ENCODE peak calls at places on chromosomes 4 and X, in seven cellular contexts. One of them, this sample, is unnamed.
A peak's percentile ranks its signal among the peaks of the same experiment; 100 is the strongest.

GRCh38 chrX:1909419-1910206 is 294.8 kb downstream of the ASMT start:
- DNase-seq in stimulated activated CD4-positive, alpha-beta T cell treated with anti-CD3 and anti-CD28 coated beads, Interleukin-1b, Interleukin-23, amount 100 ng/mL, for 1 hour: no peak
- DNase-seq in activated CD4-positive, alpha-beta T cell treated with anti-CD3 and anti-CD28 coated beads, Interleukin-2, amount 50 U/mL, for 1 hour: no peak
- DNase-seq in GM23248: no peak
- DNase-seq in Right ventricle myocardium inferior: no peak
- DNase-seq in Calu3: no peak
- DNase-seq in retina: no peak
- DNase-seq in this sample: no peak

GRCh38 chr4:2256156-2256731 is 5.7 kb downstream of the MXD4 start:
- DNase-seq in stimulated activated CD4-positive, alpha-beta T cell treated with anti-CD3 and anti-CD28 coated beads, Interleukin-1b, Interleukin-23, amount 100 ng/mL, for 1 hour: no peak
- DNase-seq in activated CD4-positive, alpha-beta T cell treated with anti-CD3 and anti-CD28 coated beads, Interleukin-2, amount 50 U/mL, for 1 hour: no peak
- DNase-seq in GM23248: no peak
- DNase-seq in Right ventricle myocardium inferior: peak; percentile 74
- DNase-seq in Calu3: no peak
- DNase-seq in retina: no peak
- DNase-seq in this sample: peak; percentile 88

GRCh38 chr4:11817088-11817487 is 388.4 kb upstream of the HS3ST1 start:
- DNase-seq in stimulated activated CD4-positive, alpha-beta T cell treated with anti-CD3 and anti-CD28 coated beads, Interleukin-1b, Interleukin-23, amount 100 ng/mL, for 1 hour: no peak
- DNase-seq in activated CD4-positive, alpha-beta T cell treated with anti-CD3 and anti-CD28 coated beads, Interleukin-2, amount 50 U/mL, for 1 hour: no peak
- DNase-seq in GM23248: no peak
- DNase-seq in Right ventricle myocardium inferior: no peak
- DNase-seq in Calu3: no peak
- DNase-seq in retina: no peak
- DNase-seq in this sample: no peak

GRCh38 chrX:136212557-136213111 is 38.6 kb downstream of the MAP7D3 start:
- DNase-seq in stimulated activated CD4-positive, alpha-beta T cell treated with anti-CD3 and anti-CD28 coated beads, Interleukin-1b, Interleukin-23, amount 100 ng/mL, for 1 hour: no peak
- DNase-seq in activated CD4-positive, alpha-beta T cell treated with anti-CD3 and anti-CD28 coated beads, Interleukin-2, amount 50 U/mL, for 1 hour: no peak
- DNase-seq in GM23248: no peak
- DNase-seq in Right ventricle myocardium inferior: no peak
- DNase-seq in Calu3: no peak
- DNase-seq in retina: no peak
- DNase-seq in this sample: no peak

GRCh38 chr4:52266537-52267137 is 215.5 kb downstream of the SPATA18 start:
- DNase-seq in stimulated activated CD4-positive, alpha-beta T cell treated with anti-CD3 and anti-CD28 coated beads, Interleukin-1b, Interleukin-23, amount 100 ng/mL, for 1 hour: no peak
- DNase-seq in activated CD4-positive, alpha-beta T cell treated with anti-CD3 and anti-CD28 coated beads, Interleukin-2, amount 50 U/mL, for 1 hour: no peak
- DNase-seq in GM23248: no peak
- DNase-seq in Right ventricle myocardium inferior: no peak
- DNase-seq in Calu3: no peak
- DNase-seq in retina: no peak
- DNase-seq in this sample: peak; percentile 63

GRCh38 chrX:119997570-119997969 is 54.0 kb upstream of the NKAP start:
- DNase-seq in stimulated activated CD4-positive, alpha-beta T cell treated with anti-CD3 and anti-CD28 coated beads, Interleukin-1b, Interleukin-23, amount 100 ng/mL, for 1 hour: no peak
- DNase-seq in activated CD4-positive, alpha-beta T cell treated with anti-CD3 and anti-CD28 coated beads, Interleukin-2, amount 50 U/mL, for 1 hour: no peak
- DNase-seq in GM23248: no peak
- DNase-seq in Right ventricle myocardium inferior: no peak
- DNase-seq in Calu3: no peak
- DNase-seq in retina: no peak
- DNase-seq in this sample: no peak

GRCh38 chrX:69149466-69150293 is 15.6 kb downstream of the PJA1 start:
- DNase-seq in stimulated activated CD4-positive, alpha-beta T cell treated with anti-CD3 and anti-CD28 coated beads, Interleukin-1b, Interleukin-23, amount 100 ng/mL, for 1 hour: no peak
- DNase-seq in activated CD4-positive, alpha-beta T cell treated with anti-CD3 and anti-CD28 coated beads, Interleukin-2, amount 50 U/mL, for 1 hour: no peak
- DNase-seq in GM23248: no peak
- DNase-seq in Right ventricle myocardium inferior: no peak
- DNase-seq in Calu3: no peak
- DNase-seq in retina: no peak
- DNase-seq in this sample: no peak

GRCh38 chrX:112832481-112833095 is 8.0 kb downstream of the AMOT start:
- DNase-seq in stimulated activated CD4-positive, alpha-beta T cell treated with anti-CD3 and anti-CD28 coated beads, Interleukin-1b, Interleukin-23, amount 100 ng/mL, for 1 hour: no peak
- DNase-seq in activated CD4-positive, alpha-beta T cell treated with anti-CD3 and anti-CD28 coated beads, Interleukin-2, amount 50 U/mL, for 1 hour: no peak
- DNase-seq in GM23248: peak; percentile 44
- DNase-seq in Right ventricle myocardium inferior: no peak
- DNase-seq in Calu3: peak; percentile 81
- DNase-seq in retina: no peak
- DNase-seq in this sample: no peak

GRCh38 chr4:38804654-38805295 is at the start of gene TLR1:
- DNase-seq in stimulated activated CD4-positive, alpha-beta T cell treated with anti-CD3 and anti-CD28 coated beads, Interleukin-1b, Interleukin-23, amount 100 ng/mL, for 1 hour: no peak
- DNase-seq in activated CD4-positive, alpha-beta T cell treated with anti-CD3 and anti-CD28 coated beads, Interleukin-2, amount 50 U/mL, for 1 hour: no peak
- DNase-seq in GM23248: peak; percentile 56
- DNase-seq in Right ventricle myocardium inferior: no peak
- DNase-seq in Calu3: no peak
- DNase-seq in retina: no peak
- DNase-seq in this sample: no peak

GRCh38 chrX:44234541-44234940 is 108.9 kb downstream of the EFHC2 start:
- DNase-seq in stimulated activated CD4-positive, alpha-beta T cell treated with anti-CD3 and anti-CD28 coated beads, Interleukin-1b, Interleukin-23, amount 100 ng/mL, for 1 hour: no peak
- DNase-seq in activated CD4-positive, alpha-beta T cell treated with anti-CD3 and anti-CD28 coated beads, Interleukin-2, amount 50 U/mL, for 1 hour: no peak
- DNase-seq in GM23248: no peak
- DNase-seq in Right ventricle myocardium inferior: no peak
- DNase-seq in Calu3: no peak
- DNase-seq in retina: no peak
- DNase-seq in this sample: no peak

GRCh38 chrX:153209347-153209746 is 30.3 kb downstream of the MAGEA1 start:
- DNase-seq in stimulated activated CD4-positive, alpha-beta T cell treated with anti-CD3 and anti-CD28 coated beads, Interleukin-1b, Interleukin-23, amount 100 ng/mL, for 1 hour: no peak
- DNase-seq in activated CD4-positive, alpha-beta T cell treated with anti-CD3 and anti-CD28 coated beads, Interleukin-2, amount 50 U/mL, for 1 hour: no peak
- DNase-seq in GM23248: no peak
- DNase-seq in Right ventricle myocardium inferior: no peak
- DNase-seq in Calu3: no peak
- DNase-seq in retina: no peak
- DNase-seq in this sample: no peak

GRCh38 chr4:77917601-77918000 is 55.0 kb downstream of the MRPL1 start:
- DNase-seq in stimulated activated CD4-positive, alpha-beta T cell treated with anti-CD3 and anti-CD28 coated beads, Interleukin-1b, Interleukin-23, amount 100 ng/mL, for 1 hour: no peak
- DNase-seq in activated CD4-positive, alpha-beta T cell treated with anti-CD3 and anti-CD28 coated beads, Interleukin-2, amount 50 U/mL, for 1 hour: no peak
- DNase-seq in GM23248: no peak
- DNase-seq in Right ventricle myocardium inferior: no peak
- DNase-seq in Calu3: no peak
- DNase-seq in retina: no peak
- DNase-seq in this sample: no peak

GRCh38 chr4:17376205-17376604 is 135.7 kb downstream of the QDPR start:
- DNase-seq in stimulated activated CD4-positive, alpha-beta T cell treated with anti-CD3 and anti-CD28 coated beads, Interleukin-1b, Interleukin-23, amount 100 ng/mL, for 1 hour: no peak
- DNase-seq in activated CD4-positive, alpha-beta T cell treated with anti-CD3 and anti-CD28 coated beads, Interleukin-2, amount 50 U/mL, for 1 hour: no peak
- DNase-seq in GM23248: peak; percentile 71
- DNase-seq in Right ventricle myocardium inferior: no peak
- DNase-seq in Calu3: no peak
- DNase-seq in retina: no peak
- DNase-seq in this sample: no peak

GRCh38 chrX:131763674-131764073 is 219.8 kb downstream of the OR13H1 start:
- DNase-seq in stimulated activated CD4-positive, alpha-beta T cell treated with anti-CD3 and anti-CD28 coated beads, Interleukin-1b, Interleukin-23, amount 100 ng/mL, for 1 hour: no peak
- DNase-seq in activated CD4-positive, alpha-beta T cell treated with anti-CD3 and anti-CD28 coated beads, Interleukin-2, amount 50 U/mL, for 1 hour: no peak
- DNase-seq in GM23248: peak; percentile 11
- DNase-seq in Right ventricle myocardium inferior: no peak
- DNase-seq in Calu3: no peak
- DNase-seq in retina: peak; percentile 85
- DNase-seq in this sample: no peak

GRCh38 chr4:7115557-7116340 is 47.9 kb upstream of the GRPEL1 start:
- DNase-seq in stimulated activated CD4-positive, alpha-beta T cell treated with anti-CD3 and anti-CD28 coated beads, Interleukin-1b, Interleukin-23, amount 100 ng/mL, for 1 hour: no peak
- DNase-seq in activated CD4-positive, alpha-beta T cell treated with anti-CD3 and anti-CD28 coated beads, Interleukin-2, amount 50 U/mL, for 1 hour: no peak
- DNase-seq in GM23248: no peak
- DNase-seq in Right ventricle myocardium inferior: peak; percentile 53
- DNase-seq in Calu3: no peak
- DNase-seq in retina: no peak
- DNase-seq in this sample: no peak

GRCh38 chrX:129318375-129318774 is 204.9 kb downstream of the SMARCA1 start:
- DNase-seq in stimulated activated CD4-positive, alpha-beta T cell treated with anti-CD3 and anti-CD28 coated beads, Interleukin-1b, Interleukin-23, amount 100 ng/mL, for 1 hour: no peak
- DNase-seq in activated CD4-positive, alpha-beta T cell treated with anti-CD3 and anti-CD28 coated beads, Interleukin-2, amount 50 U/mL, for 1 hour: no peak
- DNase-seq in GM23248: peak; percentile 34
- DNase-seq in Right ventricle myocardium inferior: no peak
- DNase-seq in Calu3: peak; percentile 1
- DNase-seq in retina: no peak
- DNase-seq in this sample: peak; percentile 10

GRCh38 chr4:85964298-85964697 is 395.6 kb downstream of the MAPK10 start:
- DNase-seq in stimulated activated CD4-positive, alpha-beta T cell treated with anti-CD3 and anti-CD28 coated beads, Interleukin-1b, Interleukin-23, amount 100 ng/mL, for 1 hour: no peak
- DNase-seq in activated CD4-positive, alpha-beta T cell treated with anti-CD3 and anti-CD28 coated beads, Interleukin-2, amount 50 U/mL, for 1 hour: no peak
- DNase-seq in GM23248: no peak
- DNase-seq in Right ventricle myocardium inferior: no peak
- DNase-seq in Calu3: no peak
- DNase-seq in retina: no peak
- DNase-seq in this sample: no peak

GRCh38 chr4:157887316-157887715 is 285.5 kb downstream of the GASK1B start:
- DNase-seq in stimulated activated CD4-positive, alpha-beta T cell treated with anti-CD3 and anti-CD28 coated beads, Interleukin-1b, Interleukin-23, amount 100 ng/mL, for 1 hour: no peak
- DNase-seq in activated CD4-positive, alpha-beta T cell treated with anti-CD3 and anti-CD28 coated beads, Interleukin-2, amount 50 U/mL, for 1 hour: no peak
- DNase-seq in GM23248: no peak
- DNase-seq in Right ventricle myocardium inferior: no peak
- DNase-seq in Calu3: no peak
- DNase-seq in retina: no peak
- DNase-seq in this sample: no peak

GRCh38 chr4:83114576-83114975 is at the start of gene PLAC8:
- DNase-seq in stimulated activated CD4-positive, alpha-beta T cell treated with anti-CD3 and anti-CD28 coated beads, Interleukin-1b, Interleukin-23, amount 100 ng/mL, for 1 hour: no peak
- DNase-seq in activated CD4-positive, alpha-beta T cell treated with anti-CD3 and anti-CD28 coated beads, Interleukin-2, amount 50 U/mL, for 1 hour: peak; percentile 21
- DNase-seq in GM23248: no peak
- DNase-seq in Right ventricle myocardium inferior: no peak
- DNase-seq in Calu3: no peak
- DNase-seq in retina: no peak
- DNase-seq in this sample: no peak

GRCh38 chrX:120305531-120306145 is 5.6 kb downstream of the TMEM255A start:
- DNase-seq in stimulated activated CD4-positive, alpha-beta T cell treated with anti-CD3 and anti-CD28 coated beads, Interleukin-1b, Interleukin-23, amount 100 ng/mL, for 1 hour: no peak
- DNase-seq in activated CD4-positive, alpha-beta T cell treated with anti-CD3 and anti-CD28 coated beads, Interleukin-2, amount 50 U/mL, for 1 hour: no peak
- DNase-seq in GM23248: no peak
- DNase-seq in Right ventricle myocardium inferior: no peak
- DNase-seq in Calu3: no peak
- DNase-seq in retina: no peak
- DNase-seq in this sample: no peak

GRCh38 chrX:71615954-71616353 is 2.4 kb downstream of the CXCR3 start:
- DNase-seq in stimulated activated CD4-positive, alpha-beta T cell treated with anti-CD3 and anti-CD28 coated beads, Interleukin-1b, Interleukin-23, amount 100 ng/mL, for 1 hour: no peak
- DNase-seq in activated CD4-positive, alpha-beta T cell treated with anti-CD3 and anti-CD28 coated beads, Interleukin-2, amount 50 U/mL, for 1 hour: no peak
- DNase-seq in GM23248: no peak
- DNase-seq in Right ventricle myocardium inferior: no peak
- DNase-seq in Calu3: no peak
- DNase-seq in retina: no peak
- DNase-seq in this sample: no peak

GRCh38 chr4:102684605-102685052 is 76.1 kb downstream of the MANBA start:
- DNase-seq in stimulated activated CD4-positive, alpha-beta T cell treated with anti-CD3 and anti-CD28 coated beads, Interleukin-1b, Interleukin-23, amount 100 ng/mL, for 1 hour: no peak
- DNase-seq in activated CD4-positive, alpha-beta T cell treated with anti-CD3 and anti-CD28 coated beads, Interleukin-2, amount 50 U/mL, for 1 hour: no peak
- DNase-seq in GM23248: peak; percentile 52
- DNase-seq in Right ventricle myocardium inferior: no peak
- DNase-seq in Calu3: no peak
- DNase-seq in retina: no peak
- DNase-seq in this sample: no peak

GRCh38 chrX:65685112-65685511 is 17.7 kb downstream of the MSN start:
- DNase-seq in stimulated activated CD4-positive, alpha-beta T cell treated with anti-CD3 and anti-CD28 coated beads, Interleukin-1b, Interleukin-23, amount 100 ng/mL, for 1 hour: no peak
- DNase-seq in activated CD4-positive, alpha-beta T cell treated with anti-CD3 and anti-CD28 coated beads, Interleukin-2, amount 50 U/mL, for 1 hour: no peak
- DNase-seq in GM23248: no peak
- DNase-seq in Right ventricle myocardium inferior: no peak
- DNase-seq in Calu3: no peak
- DNase-seq in retina: no peak
- DNase-seq in this sample: no peak